ENCODE peak calls at places on chromosome X, in eight cellular contexts. U is activated B cell treated with CpG ODN at 0.5 μM for 24 hours; M is heart left ventricle; W is Caco-2; K is CD4-positive, alpha-beta T cell; L is foreskin fibroblast; I is CD14-positive monocyte; O is fibroblast of pulmonary artery. R is an unnamed sample.

GRCh38 chrX:39049975-39050374 is 248.7 kb downstream of the MID1IP1 start:
- DNase-seq in U (no peak), M (no peak), W (no peak), K (no peak), L (no peak), I (no peak), O (no peak), R (no peak)

GRCh38 chrX:155888139-155888538 is 7.0 kb downstream of the VAMP7 start:
- DNase-seq in U (no peak), M (no peak), W (no peak), K (no peak), L (peak; percentile 68), I (no peak), O (peak; percentile 77), R (no peak)

GRCh38 chrX:13482764-13483552 is 86.4 kb upstream of the EGFL6 start:
- DNase-seq in U (no peak), M (no peak), W (no peak), K (no peak), L (no peak), I (no peak), O (no peak), R (no peak)

GRCh38 chrX:43882294-43882681 is at the start of gene MAOB:
- DNase-seq in U (no peak), M (peak; percentile 53), W (peak; percentile 30), K (no peak), L (peak; percentile 30), I (no peak), O (no peak), R (no peak)

GRCh38 chrX:31704938-31705337 is 633.1 kb upstream of the FTHL17 start:
- DNase-seq in U (no peak), M (no peak), W (no peak), K (no peak), L (no peak), I (no peak), O (no peak), R (no peak)

GRCh38 chrX:80808854-80809493 is 703 bp downstream of the BRWD3 start:
- DNase-seq in U (peak; percentile 27), M (peak; percentile 7), W (peak; percentile 54), K (peak; percentile 5), L (peak; percentile 19), I (no peak), O (no peak), R (no peak)

GRCh38 chrX:2967998-2968909 is 38.1 kb upstream of the ARSH start:
- DNase-seq in U (no peak), M (peak; percentile 11), W (peak; percentile 42), K (no peak), L (peak; percentile 69), I (no peak), O (peak; percentile 33), R (no peak)

GRCh38 chrX:68433981-68434299 is 645 bp upstream of the OPHN1 start:
- DNase-seq in U (no peak), M (no peak), W (no peak), K (no peak), L (no peak), I (no peak), O (no peak), R (no peak)

GRCh38 chrX:97308161-97308560 is 424.5 kb downstream of the RPA4 start:
- DNase-seq in U (no peak), M (no peak), W (no peak), K (no peak), L (peak; percentile 52), I (no peak), O (no peak), R (no peak)

GRCh38 chrX:19739683-19740082 is 147.7 kb downstream of the SH3KBP1 start:
- DNase-seq in U (no peak), M (peak; percentile 55), W (peak; percentile 60), K (no peak), L (peak; percentile 82), I (peak; percentile 63), O (peak; percentile 74), R (peak; percentile 30)

GRCh38 chrX:132181364-132181763 is 37.9 kb downstream of the RAP2C start:
- DNase-seq in U (no peak), M (peak; percentile 6), W (no peak), K (no peak), L (no peak), I (no peak), O (no peak), R (no peak)

GRCh38 chrX:132257116-132257515 is 37.9 kb upstream of the RAP2C start:
- DNase-seq in U (no peak), M (no peak), W (no peak), K (no peak), L (peak; percentile 35), I (no peak), O (peak; percentile 11), R (no peak)

GRCh38 chrX:10168226-10168625 is 11.5 kb downstream of the CLCN4 start:
- DNase-seq in U (no peak), M (no peak), W (no peak), K (no peak), L (no peak), I (no peak), O (no peak), R (no peak)

GRCh38 chrX:148498067-148498466 is 2.4 kb upstream of the AFF2 start:
- DNase-seq in U (no peak), M (no peak), W (no peak), K (no peak), L (no peak), I (no peak), O (no peak), R (no peak)

GRCh38 chrX:11953615-11954014 is 184.7 kb upstream of the FRMPD4 start:
- DNase-seq in U (no peak), M (no peak), W (no peak), K (no peak), L (peak; percentile 79), I (no peak), O (peak; percentile 75), R (no peak)

GRCh38 chrX:31021537-31021936 is 50.3 kb downstream of the FTHL17 start:
- DNase-seq in U (no peak), M (peak; percentile 19), W (no peak), K (no peak), L (no peak), I (no peak), O (peak; percentile 20), R (no peak)

GRCh38 chrX:150269613-150270254 is 93.4 kb upstream of the MAMLD1 start:
- DNase-seq in U (no peak), M (no peak), W (peak; percentile 67), K (no peak), L (no peak), I (no peak), O (peak; percentile 7), R (no peak)

GRCh38 chrX:98523521-98523920 is 1639.8 kb downstream of the RPA4 start:
- DNase-seq in U (no peak), M (no peak), W (no peak), K (no peak), L (no peak), I (no peak), O (no peak), R (no peak)

GRCh38 chrX:96611619-96612362 is 72.9 kb upstream of the DIAPH2 start:
- DNase-seq in U (no peak), M (no peak), W (no peak), K (no peak), L (peak; percentile 89), I (no peak), O (peak; percentile 39), R (no peak)

GRCh38 chrX:24862343-24862742 is 153.4 kb downstream of the ARX start:
- DNase-seq in U (no peak), M (no peak), W (no peak), K (no peak), L (peak; percentile 30), I (no peak), O (peak; percentile 58), R (no peak)

GRCh38 chrX:41300758-41301437 is 33.1 kb upstream of the DDX3X start:
- DNase-seq in U (no peak), M (no peak), W (no peak), K (no peak), L (peak; percentile 67), I (no peak), O (peak; percentile 28), R (no peak)

GRCh38 chrX:148049441-148049840 is 68.3 kb downstream of the FMR1NB start:
- DNase-seq in U (no peak), M (no peak), W (no peak), K (no peak), L (peak; percentile 30), I (no peak), O (peak; percentile 50), R (peak; percentile 49)

DNA sequence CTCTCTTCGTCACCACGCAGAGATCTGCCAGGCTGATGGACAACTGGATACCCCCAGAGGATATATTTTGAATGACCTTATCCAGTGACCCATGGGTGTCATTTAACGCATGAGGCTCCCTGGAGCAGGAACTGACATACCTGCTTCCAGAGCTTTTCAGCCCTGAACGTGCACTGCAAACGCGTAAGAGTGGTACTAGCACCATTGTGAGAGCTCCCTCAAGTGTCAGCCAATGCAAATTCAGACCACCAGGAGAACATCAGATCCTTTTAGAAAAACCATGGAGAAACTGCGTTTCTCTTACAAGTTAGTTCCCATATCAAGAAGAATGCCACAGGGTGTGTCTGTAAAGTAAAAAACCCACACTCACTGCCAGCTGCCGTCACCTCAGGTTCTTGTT is 7.3 kb downstream of the TREX2 start:
- DNase-seq in U (no peak), M (no peak), W (peak; percentile 46), K (no peak), L (peak; percentile 46), I (no peak), O (peak; percentile 53), R (no peak)
- TF ChIP-seq CTCF in U (no peak), M (no peak), W (peak; percentile 48), K (no peak), L (peak; percentile 37), I (no peak), O (peak; percentile 51), R (peak; percentile 24)

DNA sequence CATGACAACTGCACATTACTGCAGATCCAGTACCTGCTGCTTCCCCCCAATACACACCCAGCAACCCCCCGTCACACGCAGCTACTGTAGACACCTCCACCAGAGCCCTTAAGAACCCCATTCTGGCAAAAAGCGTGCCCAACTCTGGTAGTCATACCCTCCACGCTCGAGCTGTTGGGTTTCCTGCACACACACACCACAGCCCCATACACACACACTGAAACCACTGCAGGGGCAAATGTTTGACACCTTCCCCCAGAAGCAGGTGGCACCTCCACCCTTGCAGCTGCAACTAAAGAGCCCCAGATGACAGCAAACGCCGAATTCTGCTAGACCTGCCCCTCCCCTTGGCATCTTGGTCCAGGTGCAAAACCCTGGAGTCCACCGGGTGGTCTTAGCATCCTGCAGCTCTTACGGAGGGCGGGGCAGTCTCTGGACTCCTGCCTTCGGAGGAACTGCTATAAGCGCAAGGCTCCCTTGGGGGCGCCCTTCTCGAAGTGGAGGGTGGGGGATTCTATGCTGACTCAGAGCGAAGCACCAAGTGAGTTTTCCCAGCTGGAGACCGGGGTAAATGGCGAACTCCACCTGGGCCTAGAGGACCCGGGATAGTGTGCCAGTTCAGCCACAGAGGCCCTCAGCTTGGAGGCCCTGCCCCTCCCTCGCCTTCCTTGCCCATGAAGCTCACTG is 1.5 kb downstream of the FRMPD3 start:
- DNase-seq in U (no peak), M (no peak), W (no peak), K (no peak), L (no peak), I (no peak), O (no peak), R (no peak)
- TF ChIP-seq CTCF in U (no peak), M (no peak), W (no peak), K (no peak), L (no peak), I (no peak), O (no peak), R (no peak)

GRCh38 chrX:128800138-128800537 is 723.2 kb downstream of the SMARCA1 start:
- DNase-seq in U (no peak), M (no peak), W (no peak), K (no peak), L (no peak), I (no peak), O (no peak), R (no peak)
- TF ChIP-seq CTCF in U (no peak), M (no peak), W (peak; percentile 21), K (no peak), L (no peak), I (no peak), O (no peak), R (peak; percentile 39)

GRCh38 chrX:46386511-46386910 is 158.7 kb downstream of the ZNF674 start:
- DNase-seq in U (no peak), M (no peak), W (no peak), K (no peak), L (peak; percentile 19), I (no peak), O (peak; percentile 11), R (no peak)
- TF ChIP-seq CTCF in U (no peak), M (peak; percentile 20), W (no peak), K (peak; percentile 21), L (peak; percentile 6), I (peak; percentile 25), O (peak; percentile 39), R (peak; percentile 44)